ENCODE peak calls at places on chromosome 16, in five cellular contexts. One of them, this sample, is unnamed.

GRCh38 chr16:19711643-19712042 is 6.4 kb downstream of the KNOP1 start:
- DNase-seq in neuronal stem cell: no peak
- DNase-seq in Ammon's horn: no peak
- DNase-seq in breast epithelium: no peak
- DNase-seq in NCI-H460: no peak
- DNase-seq in this sample: no peak

GRCh38 chr16:82653550-82654511 is 27.1 kb downstream of the CDH13 start:
- DNase-seq in neuronal stem cell: no peak
- DNase-seq in Ammon's horn: no peak
- DNase-seq in breast epithelium: no peak
- DNase-seq in NCI-H460: peak
- DNase-seq in this sample: peak

GRCh38 chr16:89198417-89199240 is 1.7 kb downstream of the SLC22A31 start:
- DNase-seq in neuronal stem cell: no peak
- DNase-seq in Ammon's horn: no peak
- DNase-seq in breast epithelium: no peak
- DNase-seq in NCI-H460: no peak
- DNase-seq in this sample: no peak

GRCh38 chr16:67463059-67463458 is 17.9 kb downstream of the ATP6V0D1 start:
- DNase-seq in neuronal stem cell: no peak
- DNase-seq in Ammon's horn: no peak
- DNase-seq in breast epithelium: no peak
- DNase-seq in NCI-H460: no peak
- DNase-seq in this sample: no peak

GRCh38 chr16:58456193-58456592 is 43.8 kb upstream of the NDRG4 start:
- DNase-seq in neuronal stem cell: no peak
- DNase-seq in Ammon's horn: no peak
- DNase-seq in breast epithelium: no peak
- DNase-seq in NCI-H460: no peak
- DNase-seq in this sample: no peak

GRCh38 chr16:80596507-80597207 is 55.9 kb downstream of the DYNLRB2 start:
- DNase-seq in neuronal stem cell: no peak
- DNase-seq in Ammon's horn: no peak
- DNase-seq in breast epithelium: no peak
- DNase-seq in NCI-H460: no peak
- DNase-seq in this sample: no peak

GRCh38 chr16:49600541-49600940 is 226.9 kb downstream of the C16orf78 start:
- DNase-seq in neuronal stem cell: no peak
- DNase-seq in Ammon's horn: no peak
- DNase-seq in breast epithelium: no peak
- DNase-seq in NCI-H460: no peak
- DNase-seq in this sample: no peak

GRCh38 chr16:14562691-14563491 is 67.2 kb downstream of the PARN start:
- DNase-seq in neuronal stem cell: no peak
- DNase-seq in Ammon's horn: no peak
- DNase-seq in breast epithelium: no peak
- DNase-seq in NCI-H460: no peak
- DNase-seq in this sample: no peak

GRCh38 chr16:15907863-15908478 is 19.6 kb upstream of the CEP20 start:
- DNase-seq in neuronal stem cell: peak
- DNase-seq in Ammon's horn: no peak
- DNase-seq in breast epithelium: no peak
- DNase-seq in NCI-H460: peak
- DNase-seq in this sample: no peak

GRCh38 chr16:64615647-64616280 is 506.1 kb downstream of the CDH11 start:
- DNase-seq in neuronal stem cell: peak
- DNase-seq in Ammon's horn: peak
- DNase-seq in breast epithelium: no peak
- DNase-seq in NCI-H460: no peak
- DNase-seq in this sample: no peak

This sample was measured in SW 1271.